ENCODE peak calls at places on chromosomes 5 and 9, in five cellular contexts. Z, J, N, W and Q are unnamed samples.
A peak's percentile ranks its signal among the peaks of the same experiment; 100 is the strongest.

GRCh38 chr5:11251242-11251641 is 490.2 kb upstream of the DAP start:
- DNase-seq in N (peak; percentile 98), Z (peak; percentile 9), J (peak; percentile 80), W (no peak), Q (peak; percentile 4)

GRCh38 chr9:110099236-110099741 is 108.7 kb downstream of the C9orf152 start:
- DNase-seq in Z (no peak), N (peak; percentile 31), J (no peak), W (no peak), Q (peak; percentile 76)

GRCh38 chr9:12811935-12812334 is 37.1 kb downstream of the LURAP1L start:
- DNase-seq in W (no peak), Z (no peak), N (no peak), J (no peak), Q (no peak)

GRCh38 chr5:137453476-137454080 is 45.5 kb downstream of the SPOCK1 start:
- DNase-seq in W (no peak), J (peak; percentile 63), Z (peak; percentile 89), N (peak; percentile 59), Q (peak; percentile 44)

GRCh38 chr5:147576646-147577535 is 67.0 kb upstream of the DPYSL3 start:
- DNase-seq in Z (peak; percentile 77), J (peak; percentile 47), N (peak; percentile 77), W (peak; percentile 12), Q (peak; percentile 42)

GRCh38 chr9:138099803-138100598 is 222.4 kb downstream of the CACNA1B start:
- DNase-seq in Z (no peak), N (no peak), J (no peak), W (no peak), Q (no peak)

GRCh38 chr5:166602271-166602670 is 1689.2 kb upstream of the WWC1 start:
- DNase-seq in J (no peak), N (no peak), Z (no peak), W (no peak), Q (no peak)

GRCh38 chr5:168874713-168875380 is 295.7 kb upstream of the PANK3 start:
- DNase-seq in W (no peak), N (peak; percentile 14), Z (peak; percentile 76), J (peak; percentile 89), Q (peak; percentile 24)

GRCh38 chr5:39650234-39650816 is 225.5 kb upstream of the DAB2 start:
- DNase-seq in N (peak; percentile 31), Z (no peak), J (no peak), W (no peak), Q (peak; percentile 55)

GRCh38 chr5:79295096-79295495 is 59.2 kb downstream of the JMY start:
- DNase-seq in W (no peak), J (no peak), N (no peak), Z (no peak), Q (no peak)

GRCh38 chr5:57298295-57298984 is 124.6 kb downstream of the GPBP1 start:
- DNase-seq in W (peak; percentile 55), N (peak; percentile 86), Z (peak; percentile 96), J (peak; percentile 83), Q (peak; percentile 89)

GRCh38 chr9:18888241-18888794 is 144.7 kb downstream of the SAXO1 start:
- DNase-seq in W (no peak), N (no peak), Z (no peak), J (no peak), Q (peak; percentile 69)

GRCh38 chr9:28810375-28811075 is 1237.2 kb upstream of the C9orf72 start:
- DNase-seq in N (peak; percentile 79), J (peak; percentile 25), W (peak; percentile 6), Z (no peak), Q (no peak)

GRCh38 chr5:95963650-95964410 is 2.2 kb upstream of the ELL2 start:
- DNase-seq in Z (peak; percentile 62), J (peak; percentile 92), N (peak; percentile 80), W (no peak), Q (no peak)

GRCh38 chr9:89880161-89880560 is 275.3 kb downstream of the GADD45G start:
- DNase-seq in J (no peak), N (no peak), Z (no peak), W (no peak), Q (no peak)

GRCh38 chr9:114284316-114285060 is 38.4 kb upstream of the ORM1 start:
- DNase-seq in W (no peak), Z (no peak), J (no peak), N (no peak), Q (no peak)

GRCh38 chr9:134692573-134692860 is 50.9 kb downstream of the COL5A1 start:
- DNase-seq in Z (no peak), J (no peak), W (no peak), N (no peak), Q (no peak)

GRCh38 chr5:132474881-132475511 is 15.6 kb downstream of the IRF1 start:
- DNase-seq in Z (peak; percentile 68), N (no peak), W (no peak), J (peak; percentile 81), Q (no peak)

GRCh38 chr5:88926774-88927173 is 43.8 kb upstream of the MEF2C start:
- DNase-seq in J (no peak), Z (no peak), W (no peak), N (no peak), Q (no peak)

GRCh38 chr9:28032178-28032532 is 458.9 kb upstream of the C9orf72 start:
- DNase-seq in Z (no peak), N (no peak), W (no peak), J (no peak), Q (no peak)

GRCh38 chr9:91391426-91392217 is 29.9 kb upstream of the AUH start:
- DNase-seq in N (peak; percentile 54), Z (no peak), W (no peak), J (no peak), Q (no peak)

GRCh38 chr9:74711371-74711770 is 176.3 kb downstream of the TRPM6 start:
- DNase-seq in Z (no peak), J (no peak), N (no peak), W (no peak), Q (no peak)
- H3K4me2 ChIP-seq in Z (no peak overlapping the region), J (no peak overlapping the region), N (no peak overlapping the region), W (no peak overlapping the region), Q (no peak overlapping the region)

GRCh38 chr9:129337287-129338140 is 159.5 kb upstream of the IER5L start:
- DNase-seq in Z (no peak), J (no peak), W (no peak), N (no peak), Q (no peak)
- H3K4me2 ChIP-seq in Z (peak overlapping the region; percentile 86), J (peak overlapping the region; percentile 54), W (no peak overlapping the region), N (no peak overlapping the region), Q (peak overlapping the region; percentile 70)

GRCh38 chr5:54254482-54255198 is 55.7 kb downstream of the ARL15 start:
- DNase-seq in N (peak; percentile 18), J (peak; percentile 60), Z (peak; percentile 37), W (no peak), Q (peak; percentile 39)

GRCh38 chr5:54259090-54259489 is 51.3 kb downstream of the ARL15 start:
- DNase-seq in J (no peak), Z (no peak), N (peak; percentile 46), W (no peak), Q (peak; percentile 40)

GRCh38 chr5:54251981-54252380 is 58.4 kb downstream of the ARL15 start:
- DNase-seq in Z (peak; percentile 19), J (peak; percentile 55), N (no peak), W (no peak), Q (peak; percentile 32)

GRCh38 chr5:54261596-54261995 is 48.8 kb downstream of the ARL15 start:
- DNase-seq in N (no peak), Z (no peak), J (no peak), W (no peak), Q (no peak)

DNA sequence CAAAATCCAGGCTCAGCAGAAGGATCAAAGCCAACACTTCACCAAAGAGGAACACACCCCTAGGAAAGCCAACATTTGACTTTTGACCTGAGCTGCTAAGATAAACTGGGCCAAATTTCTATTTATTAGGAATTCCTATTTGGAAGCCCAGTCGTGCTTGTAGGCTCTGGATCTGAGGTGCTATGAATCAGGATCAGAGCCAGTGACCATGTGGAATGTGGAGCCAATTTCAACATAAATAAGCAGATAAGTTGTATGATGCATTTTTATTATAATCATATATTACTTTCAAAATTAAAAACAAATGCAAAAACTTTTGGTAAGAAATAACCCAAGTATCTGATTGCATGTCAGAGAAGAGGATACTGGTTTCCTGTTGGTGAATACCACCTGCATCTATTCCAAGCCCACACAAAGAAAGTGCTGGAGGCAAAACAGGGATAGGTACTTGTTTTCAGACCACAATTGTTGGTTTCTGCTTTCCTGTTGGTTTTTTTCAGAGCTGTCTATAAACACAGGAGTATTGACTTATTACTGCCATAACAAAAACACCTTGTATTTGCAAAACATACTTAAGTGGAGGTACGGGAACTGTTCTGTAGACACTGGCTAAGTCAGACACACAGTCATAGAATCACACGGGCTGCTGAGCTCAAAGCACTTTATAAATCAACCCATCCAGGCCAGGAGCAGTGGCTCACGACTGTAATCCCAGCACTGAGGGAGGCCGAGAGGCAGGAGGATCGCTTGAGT is 52.8 kb downstream of the ARL15 start:
- DNase-seq in N (no peak), J (no peak), W (no peak), Z (no peak), Q (no peak)
- H3K4me2 ChIP-seq in N (no peak overlapping the region), J (no peak overlapping the region), W (no peak overlapping the region), Z (no peak overlapping the region), Q (no peak overlapping the region)

GRCh38 chr9:112031400-112031799 is 134.8 kb downstream of the UGCG start:
- DNase-seq in Z (no peak), W (no peak), J (no peak), N (no peak), Q (no peak)

GRCh38 chr9:112032733-112033132 is 136.1 kb downstream of the UGCG start:
- DNase-seq in Z (no peak), J (peak; percentile 31), W (no peak), N (no peak), Q (peak; percentile 57)

GRCh38 chr9:112032009-112032408 is 135.4 kb downstream of the UGCG start:
- DNase-seq in W (no peak), Z (no peak), N (no peak), J (no peak), Q (no peak)

GRCh38 chr9:112028242-112029221 is 131.9 kb downstream of the UGCG start:
- DNase-seq in J (no peak), Z (no peak), W (no peak), N (peak; percentile 36), Q (no peak)

DNA sequence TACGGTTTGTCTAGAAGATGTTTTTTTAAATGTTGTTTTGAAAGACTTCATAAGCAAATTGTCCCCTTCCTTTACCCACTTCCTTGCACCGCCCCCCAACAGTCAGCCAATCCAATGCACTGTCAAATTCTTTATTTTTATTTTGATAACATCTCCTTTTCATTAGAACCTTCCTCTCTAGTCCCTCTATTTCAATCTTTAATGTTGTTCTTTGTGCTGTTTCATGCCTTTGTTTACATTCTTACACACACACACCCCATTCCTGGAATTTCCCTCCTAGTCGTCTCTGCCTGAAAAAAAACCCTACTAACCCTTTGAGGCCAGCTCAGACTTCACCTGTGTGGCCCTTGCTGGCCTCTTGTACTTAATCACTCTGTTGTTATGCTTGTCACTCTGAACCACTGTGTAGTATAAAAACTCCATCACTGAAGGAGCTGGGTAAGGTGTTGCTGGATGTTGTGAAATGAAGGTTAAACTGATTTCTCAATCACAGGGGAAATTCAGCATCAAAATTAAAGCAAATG is 133.4 kb downstream of the UGCG start:
- DNase-seq in W (peak; percentile 67), J (peak; percentile 73), N (peak; percentile 79), Z (peak; percentile 60), Q (peak; percentile 80)
- H3K4me2 ChIP-seq in W (peak overlapping the region; percentile 65), J (no peak overlapping the region), N (peak overlapping the region; percentile 31), Z (peak overlapping the region; percentile 37), Q (peak overlapping the region; percentile 52)

GRCh38 chr5:65651144-65651543 is 26.3 kb downstream of the SHLD3 start:
- DNase-seq in N (no peak), Z (no peak), W (no peak), J (no peak), Q (no peak)
- H3K4me2 ChIP-seq in N (no peak overlapping the region), Z (no peak overlapping the region), W (no peak overlapping the region), J (no peak overlapping the region), Q (no peak overlapping the region)